ENCODE peak calls at places on chromosomes 13 and 19, in eight cellular contexts. One of them, this sample, is unnamed.

GRCh38 chr19:6238643-6239281 is 41.0 kb downstream of the MLLT1 start:
- DNase-seq in cardiac fibroblast: peak; percentile 81
- DNase-seq in fibroblast of mammary gland: peak; percentile 77
- DNase-seq in bronchial epithelial cell: peak; percentile 39
- DNase-seq in KG1: no peak
- DNase-seq in activated naive CD4-positive, alpha-beta T cell treated with Interleukin-2 at 50 U/mL for 16 hours: no peak
- DNase-seq in stimulated activated CD8-positive, alpha-beta memory T cell treated with anti-CD3 and anti-CD28 coated beads, Interleukin-2, amount 100 ng/mL, for 1 hour: no peak
- DNase-seq in cerebellum: no peak
- DNase-seq in this sample: no peak

GRCh38 chr13:109160887-109161669 is 531.7 kb downstream of the MYO16 start:
- DNase-seq in cardiac fibroblast: no peak
- DNase-seq in fibroblast of mammary gland: no peak
- DNase-seq in bronchial epithelial cell: peak; percentile 84
- DNase-seq in KG1: no peak
- DNase-seq in activated naive CD4-positive, alpha-beta T cell treated with Interleukin-2 at 50 U/mL for 16 hours: no peak
- DNase-seq in stimulated activated CD8-positive, alpha-beta memory T cell treated with anti-CD3 and anti-CD28 coated beads, Interleukin-2, amount 100 ng/mL, for 1 hour: no peak
- DNase-seq in cerebellum: peak; percentile 2
- DNase-seq in this sample: no peak

GRCh38 chr19:21835429-21835809 is 563 bp downstream of the ZNF43 start:
- DNase-seq in cardiac fibroblast: no peak
- DNase-seq in fibroblast of mammary gland: no peak
- DNase-seq in bronchial epithelial cell: no peak
- DNase-seq in KG1: no peak
- DNase-seq in activated naive CD4-positive, alpha-beta T cell treated with Interleukin-2 at 50 U/mL for 16 hours: no peak
- DNase-seq in stimulated activated CD8-positive, alpha-beta memory T cell treated with anti-CD3 and anti-CD28 coated beads, Interleukin-2, amount 100 ng/mL, for 1 hour: no peak
- DNase-seq in cerebellum: no peak
- DNase-seq in this sample: no peak

GRCh38 chr13:38803566-38803965 is 116.7 kb downstream of the FREM2 start:
- DNase-seq in cardiac fibroblast: no peak
- DNase-seq in fibroblast of mammary gland: no peak
- DNase-seq in bronchial epithelial cell: no peak
- DNase-seq in KG1: no peak
- DNase-seq in activated naive CD4-positive, alpha-beta T cell treated with Interleukin-2 at 50 U/mL for 16 hours: no peak
- DNase-seq in stimulated activated CD8-positive, alpha-beta memory T cell treated with anti-CD3 and anti-CD28 coated beads, Interleukin-2, amount 100 ng/mL, for 1 hour: no peak
- DNase-seq in cerebellum: no peak
- DNase-seq in this sample: no peak

GRCh38 chr13:50353651-50354415 is 338.6 kb downstream of the KCNRG start:
- DNase-seq in cardiac fibroblast: no peak
- DNase-seq in fibroblast of mammary gland: peak; percentile 87
- DNase-seq in bronchial epithelial cell: peak; percentile 93
- DNase-seq in KG1: no peak
- DNase-seq in activated naive CD4-positive, alpha-beta T cell treated with Interleukin-2 at 50 U/mL for 16 hours: no peak
- DNase-seq in stimulated activated CD8-positive, alpha-beta memory T cell treated with anti-CD3 and anti-CD28 coated beads, Interleukin-2, amount 100 ng/mL, for 1 hour: no peak
- DNase-seq in cerebellum: no peak
- DNase-seq in this sample: no peak

GRCh38 chr13:109131698-109132257 is 502.4 kb downstream of the MYO16 start:
- DNase-seq in cardiac fibroblast: peak; percentile 40
- DNase-seq in fibroblast of mammary gland: no peak
- DNase-seq in bronchial epithelial cell: no peak
- DNase-seq in KG1: no peak
- DNase-seq in activated naive CD4-positive, alpha-beta T cell treated with Interleukin-2 at 50 U/mL for 16 hours: no peak
- DNase-seq in stimulated activated CD8-positive, alpha-beta memory T cell treated with anti-CD3 and anti-CD28 coated beads, Interleukin-2, amount 100 ng/mL, for 1 hour: no peak
- DNase-seq in cerebellum: no peak
- DNase-seq in this sample: peak; percentile 50

GRCh38 chr19:35098413-35099049 is 17.1 kb upstream of the FXYD3 start:
- DNase-seq in cardiac fibroblast: no peak
- DNase-seq in fibroblast of mammary gland: no peak
- DNase-seq in bronchial epithelial cell: peak; percentile 76
- DNase-seq in KG1: no peak
- DNase-seq in activated naive CD4-positive, alpha-beta T cell treated with Interleukin-2 at 50 U/mL for 16 hours: no peak
- DNase-seq in stimulated activated CD8-positive, alpha-beta memory T cell treated with anti-CD3 and anti-CD28 coated beads, Interleukin-2, amount 100 ng/mL, for 1 hour: no peak
- DNase-seq in cerebellum: peak; percentile 54
- DNase-seq in this sample: no peak

GRCh38 chr19:2494447-2495129 is 18.7 kb downstream of the GADD45B start:
- DNase-seq in cardiac fibroblast: peak; percentile 92
- DNase-seq in fibroblast of mammary gland: peak; percentile 77
- DNase-seq in bronchial epithelial cell: no peak
- DNase-seq in KG1: peak; percentile 25
- DNase-seq in activated naive CD4-positive, alpha-beta T cell treated with Interleukin-2 at 50 U/mL for 16 hours: peak; percentile 55
- DNase-seq in stimulated activated CD8-positive, alpha-beta memory T cell treated with anti-CD3 and anti-CD28 coated beads, Interleukin-2, amount 100 ng/mL, for 1 hour: peak; percentile 52
- DNase-seq in cerebellum: peak; percentile 81
- DNase-seq in this sample: no peak

GRCh38 chr19:3586124-3586626 is 897 bp downstream of the GIPC3 start:
- DNase-seq in cardiac fibroblast: no peak
- DNase-seq in fibroblast of mammary gland: no peak
- DNase-seq in bronchial epithelial cell: no peak
- DNase-seq in KG1: peak; percentile 32
- DNase-seq in activated naive CD4-positive, alpha-beta T cell treated with Interleukin-2 at 50 U/mL for 16 hours: peak; percentile 42
- DNase-seq in stimulated activated CD8-positive, alpha-beta memory T cell treated with anti-CD3 and anti-CD28 coated beads, Interleukin-2, amount 100 ng/mL, for 1 hour: no peak
- DNase-seq in cerebellum: no peak
- DNase-seq in this sample: peak; percentile 84

GRCh38 chr19:4375620-4376228 is 24.6 kb downstream of the SH3GL1 start:
- DNase-seq in cardiac fibroblast: peak; percentile 85
- DNase-seq in fibroblast of mammary gland: peak; percentile 84
- DNase-seq in bronchial epithelial cell: no peak
- DNase-seq in KG1: no peak
- DNase-seq in activated naive CD4-positive, alpha-beta T cell treated with Interleukin-2 at 50 U/mL for 16 hours: no peak
- DNase-seq in stimulated activated CD8-positive, alpha-beta memory T cell treated with anti-CD3 and anti-CD28 coated beads, Interleukin-2, amount 100 ng/mL, for 1 hour: no peak
- DNase-seq in cerebellum: no peak
- DNase-seq in this sample: peak; percentile 70

GRCh38 chr13:46885018-46885417 is 11.8 kb downstream of the HTR2A start:
- DNase-seq in cardiac fibroblast: no peak
- DNase-seq in fibroblast of mammary gland: peak; percentile 58
- DNase-seq in bronchial epithelial cell: peak; percentile 26
- DNase-seq in KG1: no peak
- DNase-seq in activated naive CD4-positive, alpha-beta T cell treated with Interleukin-2 at 50 U/mL for 16 hours: no peak
- DNase-seq in stimulated activated CD8-positive, alpha-beta memory T cell treated with anti-CD3 and anti-CD28 coated beads, Interleukin-2, amount 100 ng/mL, for 1 hour: no peak
- DNase-seq in cerebellum: no peak
- DNase-seq in this sample: no peak

GRCh38 chr13:102707465-102707864 is 12.6 kb upstream of the METTL21C start:
- DNase-seq in cardiac fibroblast: peak; percentile 91
- DNase-seq in fibroblast of mammary gland: peak; percentile 91
- DNase-seq in bronchial epithelial cell: peak; percentile 89
- DNase-seq in KG1: no peak
- DNase-seq in activated naive CD4-positive, alpha-beta T cell treated with Interleukin-2 at 50 U/mL for 16 hours: no peak
- DNase-seq in stimulated activated CD8-positive, alpha-beta memory T cell treated with anti-CD3 and anti-CD28 coated beads, Interleukin-2, amount 100 ng/mL, for 1 hour: no peak
- DNase-seq in cerebellum: no peak
- DNase-seq in this sample: no peak

GRCh38 chr19:7617735-7618134 is 11.6 kb downstream of the XAB2 start:
- DNase-seq in cardiac fibroblast: no peak
- DNase-seq in fibroblast of mammary gland: no peak
- DNase-seq in bronchial epithelial cell: no peak
- DNase-seq in KG1: no peak
- DNase-seq in activated naive CD4-positive, alpha-beta T cell treated with Interleukin-2 at 50 U/mL for 16 hours: no peak
- DNase-seq in stimulated activated CD8-positive, alpha-beta memory T cell treated with anti-CD3 and anti-CD28 coated beads, Interleukin-2, amount 100 ng/mL, for 1 hour: no peak
- DNase-seq in cerebellum: no peak
- DNase-seq in this sample: no peak

GRCh38 chr13:24040835-24041234 is 119.7 kb upstream of the SPATA13 start:
- DNase-seq in cardiac fibroblast: no peak
- DNase-seq in fibroblast of mammary gland: no peak
- DNase-seq in bronchial epithelial cell: no peak
- DNase-seq in KG1: no peak
- DNase-seq in activated naive CD4-positive, alpha-beta T cell treated with Interleukin-2 at 50 U/mL for 16 hours: no peak
- DNase-seq in stimulated activated CD8-positive, alpha-beta memory T cell treated with anti-CD3 and anti-CD28 coated beads, Interleukin-2, amount 100 ng/mL, for 1 hour: no peak
- DNase-seq in cerebellum: no peak
- DNase-seq in this sample: no peak

GRCh38 chr13:43564941-43565340 is 221.8 kb downstream of the ENOX1 start:
- DNase-seq in cardiac fibroblast: no peak
- DNase-seq in fibroblast of mammary gland: no peak
- DNase-seq in bronchial epithelial cell: no peak
- DNase-seq in KG1: no peak
- DNase-seq in activated naive CD4-positive, alpha-beta T cell treated with Interleukin-2 at 50 U/mL for 16 hours: no peak
- DNase-seq in stimulated activated CD8-positive, alpha-beta memory T cell treated with anti-CD3 and anti-CD28 coated beads, Interleukin-2, amount 100 ng/mL, for 1 hour: no peak
- DNase-seq in cerebellum: no peak
- DNase-seq in this sample: no peak

GRCh38 chr19:1226522-1227312 is 11.1 kb downstream of the CBARP start:
- DNase-seq in cardiac fibroblast: no peak
- DNase-seq in fibroblast of mammary gland: no peak
- DNase-seq in bronchial epithelial cell: no peak
- DNase-seq in KG1: no peak
- DNase-seq in activated naive CD4-positive, alpha-beta T cell treated with Interleukin-2 at 50 U/mL for 16 hours: no peak
- DNase-seq in stimulated activated CD8-positive, alpha-beta memory T cell treated with anti-CD3 and anti-CD28 coated beads, Interleukin-2, amount 100 ng/mL, for 1 hour: no peak
- DNase-seq in cerebellum: no peak
- DNase-seq in this sample: no peak

GRCh38 chr19:45275370-45275971 is 24.4 kb downstream of the MARK4 start:
- DNase-seq in cardiac fibroblast: no peak
- DNase-seq in fibroblast of mammary gland: no peak
- DNase-seq in bronchial epithelial cell: no peak
- DNase-seq in KG1: no peak
- DNase-seq in activated naive CD4-positive, alpha-beta T cell treated with Interleukin-2 at 50 U/mL for 16 hours: no peak
- DNase-seq in stimulated activated CD8-positive, alpha-beta memory T cell treated with anti-CD3 and anti-CD28 coated beads, Interleukin-2, amount 100 ng/mL, for 1 hour: no peak
- DNase-seq in cerebellum: no peak
- DNase-seq in this sample: no peak

GRCh38 chr19:45038931-45039893 is at the start of gene CLASRP:
- DNase-seq in cardiac fibroblast: peak; percentile 95
- DNase-seq in fibroblast of mammary gland: peak; percentile 85
- DNase-seq in bronchial epithelial cell: peak; percentile 69
- DNase-seq in KG1: peak; percentile 87
- DNase-seq in activated naive CD4-positive, alpha-beta T cell treated with Interleukin-2 at 50 U/mL for 16 hours: peak; percentile 89
- DNase-seq in stimulated activated CD8-positive, alpha-beta memory T cell treated with anti-CD3 and anti-CD28 coated beads, Interleukin-2, amount 100 ng/mL, for 1 hour: peak; percentile 82
- DNase-seq in cerebellum: peak; percentile 98
- DNase-seq in this sample: peak; percentile 89

GRCh38 chr13:28819748-28820098 is 416 bp upstream of the MTUS2 start:
- DNase-seq in cardiac fibroblast: peak; percentile 36
- DNase-seq in fibroblast of mammary gland: peak; percentile 19
- DNase-seq in bronchial epithelial cell: no peak
- DNase-seq in KG1: peak; percentile 6
- DNase-seq in activated naive CD4-positive, alpha-beta T cell treated with Interleukin-2 at 50 U/mL for 16 hours: peak; percentile 60
- DNase-seq in stimulated activated CD8-positive, alpha-beta memory T cell treated with anti-CD3 and anti-CD28 coated beads, Interleukin-2, amount 100 ng/mL, for 1 hour: no peak
- DNase-seq in cerebellum: peak; percentile 83
- DNase-seq in this sample: peak; percentile 79

GRCh38 chr13:73090116-73090811 is 31.5 kb downstream of the KLF5 start:
- DNase-seq in cardiac fibroblast: peak; percentile 56
- DNase-seq in fibroblast of mammary gland: peak; percentile 80
- DNase-seq in bronchial epithelial cell: peak; percentile 98
- DNase-seq in KG1: no peak
- DNase-seq in activated naive CD4-positive, alpha-beta T cell treated with Interleukin-2 at 50 U/mL for 16 hours: no peak
- DNase-seq in stimulated activated CD8-positive, alpha-beta memory T cell treated with anti-CD3 and anti-CD28 coated beads, Interleukin-2, amount 100 ng/mL, for 1 hour: no peak
- DNase-seq in cerebellum: no peak
- DNase-seq in this sample: no peak

This sample was measured in B cell.